ENCODE peak calls at places on chromosome 19, in eight cellular contexts. V is gastrocnemius medialis, M is K562, A is sigmoid colon, J is endothelial cell of umbilical vein, W is ovary, H is breast epithelium, G is adrenal gland. U is an unnamed sample.
A peak's percentile ranks its signal among the peaks of the same experiment; 100 is the strongest.

GRCh38 chr19:28884786-28885476 is 328.0 kb downstream of the UQCRFS1 start:
- DNase-seq in V (no peak), M (no peak), A (no peak), J (no peak), W (no peak), H (no peak), G (no peak), U (no peak)

GRCh38 chr19:39969681-39970423 is 1.1 kb upstream of the PSMC4 start:
- DNase-seq in V (no peak), M (no peak), A (no peak), J (no peak), W (no peak), H (no peak), G (peak; percentile 33), U (no peak)

GRCh38 chr19:3880471-3881271 is at the start of gene ATCAY:
- DNase-seq in V (no peak), M (no peak), A (no peak), J (no peak), W (no peak), H (no peak), G (no peak), U (no peak)

GRCh38 chr19:53010494-53010893 is 3.2 kb upstream of the ERVV-1 start:
- DNase-seq in V (no peak), M (no peak), A (no peak), J (no peak), W (no peak), H (no peak), G (no peak), U (no peak)

GRCh38 chr19:8340341-8341096 is 2.5 kb downstream of the KANK3 start:
- DNase-seq in V (peak; percentile 38), M (peak; percentile 50), A (peak; percentile 87), J (peak; percentile 94), W (peak; percentile 59), H (no peak), G (peak; percentile 68), U (peak; percentile 73)

GRCh38 chr19:43467730-43468129 is 2.3 kb upstream of the LYPD3 start:
- DNase-seq in V (no peak), M (no peak), A (no peak), J (peak; percentile 15), W (no peak), H (no peak), G (no peak), U (no peak)

GRCh38 chr19:8367327-8368001 is 3.5 kb downstream of the ANGPTL4 start:
- DNase-seq in V (peak; percentile 81), M (peak; percentile 49), A (peak; percentile 97), J (peak; percentile 96), W (peak; percentile 95), H (peak; percentile 96), G (peak; percentile 93), U (peak; percentile 87)

GRCh38 chr19:41427647-41428480 is 690 bp upstream of the B3GNT8 start:
- DNase-seq in V (no peak), M (peak; percentile 74), A (no peak), J (peak; percentile 28), W (peak; percentile 63), H (no peak), G (peak; percentile 66), U (no peak)

GRCh38 chr19:18507021-18507726 is 14.7 kb downstream of the ELL start:
- DNase-seq in V (peak; percentile 93), M (no peak), A (no peak), J (peak; percentile 27), W (no peak), H (no peak), G (peak; percentile 77), U (peak; percentile 88)

GRCh38 chr19:38644719-38645118 is 2.7 kb upstream of the ACTN4 start:
- DNase-seq in V (no peak), M (no peak), A (no peak), J (no peak), W (no peak), H (no peak), G (no peak), U (no peak)

GRCh38 chr19:4639531-4640246 is 373 bp downstream of the TNFAIP8L1 start:
- DNase-seq in V (no peak), M (no peak), A (peak; percentile 82), J (peak; percentile 39), W (peak; percentile 75), H (no peak), G (peak; percentile 53), U (peak; percentile 78)

GRCh38 chr19:2610637-2611482 is 91.6 kb downstream of the GNG7 start:
- DNase-seq in V (peak; percentile 80), M (peak; percentile 87), A (peak; percentile 96), J (peak; percentile 85), W (peak; percentile 96), H (peak; percentile 89), G (peak; percentile 96), U (peak; percentile 93)

GRCh38 chr19:19022380-19022961 is 10.8 kb downstream of the SUGP2 start:
- DNase-seq in V (no peak), M (no peak), A (no peak), J (no peak), W (no peak), H (no peak), G (no peak), U (no peak)

GRCh38 chr19:15584541-15585115 is 30.4 kb upstream of the CYP4F8 start:
- DNase-seq in V (peak; percentile 17), M (peak; percentile 79), A (peak; percentile 77), J (peak; percentile 58), W (peak; percentile 87), H (peak; percentile 54), G (peak; percentile 84), U (peak; percentile 85)

GRCh38 chr19:51983361-51983760 is 3.3 kb downstream of the ZNF350 start:
- DNase-seq in V (no peak), M (no peak), A (no peak), J (no peak), W (no peak), H (no peak), G (no peak), U (no peak)

GRCh38 chr19:50660083-50660366 is 10.8 kb downstream of the C19orf81 start:
- DNase-seq in V (no peak), M (no peak), A (no peak), J (no peak), W (no peak), H (no peak), G (no peak), U (no peak)

GRCh38 chr19:50657222-50657669 is 8.0 kb downstream of the C19orf81 start:
- DNase-seq in V (no peak), M (peak; percentile 44), A (no peak), J (no peak), W (no peak), H (no peak), G (no peak), U (no peak)

GRCh38 chr19:50659318-50660082 is 10.3 kb downstream of the C19orf81 start:
- DNase-seq in V (no peak), M (no peak), A (no peak), J (no peak), W (no peak), H (no peak), G (no peak), U (no peak)

GRCh38 chr19:50658438-50659317 is 9.4 kb downstream of the C19orf81 start:
- DNase-seq in V (no peak), M (peak; percentile 98), A (no peak), J (peak; percentile 75), W (peak; percentile 66), H (peak; percentile 56), G (peak; percentile 83), U (no peak)

GRCh38 chr19:50657672-50658437 is 8.6 kb downstream of the C19orf81 start:
- DNase-seq in V (peak; percentile 16), M (peak; percentile 97), A (peak; percentile 90), J (peak; percentile 98), W (peak; percentile 85), H (peak; percentile 98), G (peak; percentile 99), U (peak; percentile 79)
- TF ChIP-seq POLR2A in V (no peak), M (peak; percentile 82), A (no peak), J (no peak), W (no peak), H (no peak), G (peak; percentile 43), U (no peak)

DNA sequence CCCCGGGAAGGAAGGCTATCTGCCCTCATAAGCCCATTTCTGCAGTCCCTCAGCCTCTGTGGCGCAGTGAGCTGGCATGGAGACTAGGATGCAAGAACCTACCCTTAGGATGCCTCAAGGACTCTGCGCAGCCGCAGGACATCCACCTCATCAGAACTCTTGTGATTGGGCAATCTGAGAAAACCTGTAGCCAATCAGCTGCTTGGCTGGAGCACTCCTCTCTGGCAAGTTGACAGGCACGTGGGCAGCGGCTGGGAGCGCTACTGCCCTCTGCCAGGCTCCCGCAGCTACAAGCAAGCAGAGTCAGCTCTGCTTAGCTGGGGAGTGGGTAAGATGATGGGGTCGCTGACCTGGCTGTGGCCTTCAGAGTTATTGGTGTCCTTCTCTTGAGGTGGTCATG is 1.5 kb upstream of the ECSIT start:
- DNase-seq in V (peak; percentile 45), M (peak; percentile 80), A (peak; percentile 91), J (peak; percentile 84), W (peak; percentile 86), H (peak; percentile 67), G (peak; percentile 93), U (peak; percentile 88)
- TF ChIP-seq CTCF in V (no peak), M (peak; percentile 49), A (no peak), J (peak; percentile 10), W (no peak), H (no peak), G (peak; percentile 17), U (peak; percentile 40)

GRCh38 chr19:54414156-54414555 is 1.1 kb upstream of the TTYH1 start:
- DNase-seq in V (no peak), M (no peak), A (no peak), J (no peak), W (no peak), H (no peak), G (no peak), U (no peak)
- H3K27me3 ChIP-seq in V (peaks cover 30% of the 10 kb centered on the region), M (peaks cover under 1% of the 10 kb centered on the region), A (peaks cover 33% of the 10 kb centered on the region), J (peaks cover 20% of the 10 kb centered on the region), W (no peaks in the 10 kb centered on the region), H (peaks cover 40% of the 10 kb centered on the region), G (peaks cover 27% of the 10 kb centered on the region), U (no peaks in the 10 kb centered on the region)

DNA sequence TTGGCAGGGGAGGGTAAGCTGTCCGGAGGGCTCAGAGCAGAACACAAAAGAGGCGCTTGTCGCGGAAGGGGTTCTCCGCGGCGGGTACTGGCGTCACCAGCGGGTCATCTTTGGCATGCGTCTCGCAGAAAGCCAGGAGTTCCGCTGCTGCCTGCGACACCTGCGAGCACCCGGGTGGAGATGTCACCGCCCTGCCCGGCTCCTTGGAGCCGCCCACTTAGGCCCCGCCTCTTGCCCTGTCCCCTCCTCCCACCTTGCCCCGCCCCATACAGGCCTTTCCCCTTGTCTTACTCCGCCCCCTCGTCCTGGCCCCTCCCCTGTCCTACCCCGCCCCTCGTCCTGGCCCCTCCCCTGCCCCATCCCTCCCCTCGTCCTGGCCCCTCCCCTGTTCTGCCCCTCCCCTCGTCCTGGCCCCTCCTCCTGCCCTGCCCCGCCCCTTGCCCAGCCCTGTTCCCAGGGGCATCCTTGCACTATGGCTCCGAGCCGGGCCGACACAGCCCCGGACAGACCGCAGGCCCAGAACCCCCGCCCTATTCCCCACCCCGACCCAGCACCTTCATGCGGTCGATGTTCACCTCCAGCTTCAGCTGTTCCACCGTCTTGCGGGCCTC is 1.9 kb downstream of the GNG8 start:
- DNase-seq in V (peak; percentile 64), M (peak; percentile 98), A (peak; percentile 96), J (peak; percentile 75), W (peak; percentile 78), H (peak; percentile 87), G (peak; percentile 91), U (peak; percentile 82)
- TF ChIP-seq POLR2A in V (no peak), M (no peak), A (no peak), J (no peak), W (no peak), H (no peak), G (no peak), U (no peak)